ENCODE peak calls at places on chromosome 22, in six cellular contexts. E is iPS DF 6.9; Q is CD4-positive, alpha-beta T cell; S is lung; J is astrocyte; C is esophagus squamous epithelium. F is an unnamed sample.

GRCh38 chr22:21015051-21016006 is at the start of gene P2RX6:
- DNase-seq in E (no peak), S (no peak), Q (no peak), C (no peak), J (peak; percentile 16), F (no peak)

GRCh38 chr22:17742528-17742902 is 31.8 kb downstream of the BID start:
- DNase-seq in E (peak; percentile 82), C (no peak), J (peak; percentile 39), Q (peak; percentile 55), S (peak; percentile 60), F (peak; percentile 65)

GRCh38 chr22:19961201-19961580 is 19.6 kb upstream of the TXNRD2 start:
- DNase-seq in C (no peak), J (no peak), Q (no peak), E (no peak), S (no peak), F (no peak)

GRCh38 chr22:31891366-31892079 is 52.8 kb upstream of the YWHAH start:
- DNase-seq in S (no peak), J (peak; percentile 79), C (no peak), E (no peak), Q (no peak), F (no peak)

GRCh38 chr22:50347157-50347556 is 4.0 kb downstream of the PPP6R2 start:
- DNase-seq in S (no peak), C (no peak), E (no peak), J (no peak), Q (no peak), F (no peak)

GRCh38 chr22:20862540-20862939 is 3.7 kb downstream of the SNAP29 start:
- DNase-seq in E (no peak), S (no peak), C (no peak), Q (no peak), J (no peak), F (no peak)

GRCh38 chr22:41983516-41983915 is 14.3 kb downstream of the SEPTIN3 start:
- DNase-seq in Q (no peak), C (no peak), S (no peak), J (no peak), E (no peak), F (no peak)

GRCh38 chr22:22037740-22038139 is 55.2 kb upstream of the TOP3B start:
- DNase-seq in C (no peak), E (no peak), Q (no peak), S (no peak), J (peak; percentile 61), F (no peak)

GRCh38 chr22:17829691-17830040 is 55.4 kb upstream of the BID start:
- DNase-seq in J (peak; percentile 25), S (no peak), C (no peak), Q (no peak), E (no peak), F (no peak)

GRCh38 chr22:43891360-43892182 is at the start of gene PNPLA5:
- DNase-seq in S (no peak), E (peak; percentile 45), J (no peak), C (no peak), Q (no peak), F (no peak)

GRCh38 chr22:50008151-50009040 is 4.2 kb downstream of the IL17REL start:
- DNase-seq in Q (no peak), E (no peak), J (no peak), S (no peak), C (no peak), F (peak; percentile 8)

GRCh38 chr22:23094695-23095466 is 24.6 kb downstream of the GNAZ start:
- DNase-seq in S (no peak), Q (no peak), E (no peak), J (no peak), C (no peak), F (no peak)

GRCh38 chr22:33493476-33494205 is 426.6 kb downstream of the LARGE1 start:
- DNase-seq in S (no peak), Q (no peak), C (no peak), E (no peak), J (no peak), F (no peak)

GRCh38 chr22:33487041-33487716 is 429.0 kb upstream of the SYN3 start:
- DNase-seq in E (no peak), C (no peak), Q (no peak), J (no peak), S (no peak), F (no peak)

GRCh38 chr22:33496112-33496511 is 424.2 kb downstream of the LARGE1 start:
- DNase-seq in E (no peak), Q (no peak), C (no peak), S (no peak), J (no peak), F (no peak)

GRCh38 chr22:33492210-33492651 is 428.0 kb downstream of the LARGE1 start:
- DNase-seq in S (no peak), C (no peak), J (no peak), Q (no peak), E (no peak), F (no peak)
- H3K9me3 ChIP-seq in S (no peaks in the 10 kb centered on the region), C (no peaks in the 10 kb centered on the region), J (no peaks in the 10 kb centered on the region), Q (no peaks in the 10 kb centered on the region), E (no peaks in the 10 kb centered on the region), F (no peaks in the 10 kb centered on the region)

DNA sequence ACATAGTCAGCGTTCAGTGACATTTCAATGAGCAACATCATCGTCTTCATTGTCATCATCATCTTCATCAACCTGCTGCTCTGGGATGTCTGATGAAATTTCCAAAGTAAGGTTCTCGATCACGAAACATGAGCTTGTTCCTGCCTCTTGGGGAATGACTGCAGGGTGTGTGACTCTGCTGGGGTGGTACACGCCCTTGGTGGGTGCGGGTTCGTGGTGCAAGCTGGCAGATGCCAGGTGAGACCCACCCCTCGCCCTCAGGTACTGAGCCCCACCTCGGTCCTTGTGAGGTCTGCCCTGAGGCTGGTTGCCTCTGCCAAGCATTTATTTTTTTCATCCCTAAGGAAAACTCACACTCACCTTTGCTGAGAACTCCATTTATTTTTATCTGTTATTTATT is 1389.2 kb downstream of the TBC1D22A start:
- DNase-seq in C (no peak), E (no peak), Q (no peak), S (no peak), J (no peak), F (no peak)
- H3K9me3 ChIP-seq in C (no peaks in the 10 kb centered on the region), E (peaks cover 39% of the 10 kb centered on the region), Q (no peaks in the 10 kb centered on the region), S (peaks cover 3% of the 10 kb centered on the region), J (peaks cover 13% of the 10 kb centered on the region), F (no peaks in the 10 kb centered on the region)

GRCh38 chr22:47445212-47445611 is 682.8 kb downstream of the TBC1D22A start:
- DNase-seq in C (no peak), S (no peak), E (no peak), J (no peak), Q (no peak), F (no peak)

GRCh38 chr22:47443836-47444745 is 681.6 kb downstream of the TBC1D22A start:
- DNase-seq in C (no peak), J (no peak), E (no peak), Q (no peak), S (no peak), F (no peak)

GRCh38 chr22:47444746-47445065 is 682.3 kb downstream of the TBC1D22A start:
- DNase-seq in C (no peak), Q (no peak), J (no peak), E (no peak), S (no peak), F (no peak)

GRCh38 chr22:47445716-47446290 is 683.4 kb downstream of the TBC1D22A start:
- DNase-seq in J (no peak), C (no peak), S (no peak), Q (no peak), E (no peak), F (no peak)

GRCh38 chr22:47442821-47443220 is 680.4 kb downstream of the TBC1D22A start:
- DNase-seq in S (no peak), J (no peak), Q (no peak), E (no peak), C (no peak), F (no peak)
- H3K9me3 ChIP-seq in S (peaks cover 7% of the 10 kb centered on the region), J (peaks cover 19% of the 10 kb centered on the region), Q (peaks cover 6% of the 10 kb centered on the region), E (peaks cover 34% of the 10 kb centered on the region), C (no peaks in the 10 kb centered on the region), F (no peaks in the 10 kb centered on the region)

GRCh38 chr22:48394787-48395620 is 1432.7 kb downstream of the BRD1 start:
- DNase-seq in C (no peak), S (no peak), Q (no peak), E (no peak), J (no peak), F (no peak)
- H3K9me3 ChIP-seq in C (no peaks in the 10 kb centered on the region), S (no peaks in the 10 kb centered on the region), Q (no peaks in the 10 kb centered on the region), E (peaks cover 24% of the 10 kb centered on the region), J (no peaks in the 10 kb centered on the region), F (no peaks in the 10 kb centered on the region)

GRCh38 chr22:48630848-48631247 is 1196.8 kb downstream of the BRD1 start:
- DNase-seq in Q (no peak), C (no peak), E (no peak), J (no peak), S (no peak), F (no peak)

GRCh38 chr22:48629631-48630443 is 1197.8 kb downstream of the BRD1 start:
- DNase-seq in E (no peak), S (no peak), C (no peak), J (no peak), Q (no peak), F (no peak)

GRCh38 chr22:48630444-48630777 is 1197.3 kb downstream of the BRD1 start:
- DNase-seq in C (no peak), S (no peak), E (no peak), Q (no peak), J (no peak), F (no peak)

GRCh38 chr22:48632641-48633246 is 1194.9 kb downstream of the BRD1 start:
- DNase-seq in E (no peak), Q (no peak), C (no peak), S (no peak), J (no peak), F (no peak)

GRCh38 chr22:48631288-48631687 is 1196.4 kb downstream of the BRD1 start:
- DNase-seq in S (no peak), J (no peak), Q (no peak), C (no peak), E (no peak), F (no peak)
- H3K9me3 ChIP-seq in S (no peaks in the 10 kb centered on the region), J (no peaks in the 10 kb centered on the region), Q (no peaks in the 10 kb centered on the region), C (no peaks in the 10 kb centered on the region), E (peaks cover 18% of the 10 kb centered on the region), F (no peaks in the 10 kb centered on the region)